ENCODE peak calls at places on chromosomes 4 and X, in five cellular contexts. One of them, this sample, is unnamed.

GRCh38 chr4:38819569-38819968 is 15.0 kb upstream of the TLR1 start:
- DNase-seq in K562: no peak
- DNase-seq in suprapubic skin: no peak
- DNase-seq in HepG2: no peak
- DNase-seq in GM12878: peak; percentile 68
- DNase-seq in this sample: no peak

GRCh38 chrX:130086414-130087207 is 23.7 kb downstream of the ELF4 start:
- DNase-seq in GM12878: no peak
- DNase-seq in HepG2: no peak
- DNase-seq in suprapubic skin: no peak
- DNase-seq in K562: no peak
- DNase-seq in this sample: no peak

GRCh38 chrX:18549643-18550042 is 122.3 kb downstream of the RS1 start:
- DNase-seq in suprapubic skin: no peak
- DNase-seq in HepG2: no peak
- DNase-seq in GM12878: no peak
- DNase-seq in K562: no peak
- DNase-seq in this sample: no peak

GRCh38 chr4:153025402-153025801 is 89.3 kb downstream of the FHDC1 start:
- DNase-seq in K562: no peak
- DNase-seq in GM12878: no peak
- DNase-seq in HepG2: no peak
- DNase-seq in suprapubic skin: no peak
- DNase-seq in this sample: no peak

GRCh38 chr4:125735107-125735506 is 420.4 kb downstream of the FAT4 start:
- DNase-seq in HepG2: peak; percentile 33
- DNase-seq in suprapubic skin: no peak
- DNase-seq in K562: no peak
- DNase-seq in GM12878: no peak
- DNase-seq in this sample: no peak

GRCh38 chr4:48025005-48025404 is 8.4 kb downstream of the NIPAL1 start:
- DNase-seq in GM12878: no peak
- DNase-seq in K562: no peak
- DNase-seq in suprapubic skin: no peak
- DNase-seq in HepG2: no peak
- DNase-seq in this sample: no peak

GRCh38 chrX:22073928-22074327 is 41.8 kb downstream of the PHEX start:
- DNase-seq in K562: no peak
- DNase-seq in HepG2: no peak
- DNase-seq in suprapubic skin: no peak
- DNase-seq in GM12878: no peak
- DNase-seq in this sample: no peak

GRCh38 chr4:113094327-113094726 is 44.9 kb downstream of the ANK2 start:
- DNase-seq in GM12878: no peak
- DNase-seq in HepG2: no peak
- DNase-seq in suprapubic skin: no peak
- DNase-seq in K562: no peak
- DNase-seq in this sample: no peak

GRCh38 chr4:6198278-6198677 is 2.1 kb downstream of the JAKMIP1 start:
- DNase-seq in GM12878: no peak
- DNase-seq in K562: no peak
- DNase-seq in suprapubic skin: peak; percentile 48
- DNase-seq in HepG2: no peak
- DNase-seq in this sample: no peak

DNA sequence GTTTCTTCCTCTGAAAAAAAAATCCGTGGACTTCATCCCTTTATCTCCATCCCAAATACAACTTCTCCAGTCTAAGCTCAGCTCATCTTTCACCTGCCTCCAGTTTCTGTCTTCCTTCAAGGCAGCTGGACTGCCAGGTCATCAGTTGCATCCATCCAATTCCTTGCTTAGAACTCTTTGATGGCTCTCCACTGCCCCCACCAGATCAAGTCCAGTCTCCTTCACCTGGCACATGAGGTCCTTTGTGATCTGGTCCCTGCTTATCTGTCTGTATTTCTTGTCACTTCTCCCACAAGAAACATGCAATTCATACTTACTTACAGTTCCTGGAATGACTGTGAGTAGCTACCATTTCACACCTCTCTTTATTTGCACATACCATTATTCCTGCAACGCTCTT is 33.8 kb downstream of the OTUD6A start:
- DNase-seq in GM12878: no peak
- DNase-seq in suprapubic skin: no peak
- DNase-seq in K562: peak; percentile 18
- DNase-seq in HepG2: peak; percentile 8
- DNase-seq in this sample: no peak
- TF ChIP-seq POLR2AphosphoS5 in GM12878: no peak
- TF ChIP-seq POLR2AphosphoS5 in suprapubic skin: no peak
- TF ChIP-seq POLR2AphosphoS5 in K562: no peak
- TF ChIP-seq POLR2AphosphoS5 in HepG2: no peak
- TF ChIP-seq POLR2AphosphoS5 in this sample: no peak

DNA sequence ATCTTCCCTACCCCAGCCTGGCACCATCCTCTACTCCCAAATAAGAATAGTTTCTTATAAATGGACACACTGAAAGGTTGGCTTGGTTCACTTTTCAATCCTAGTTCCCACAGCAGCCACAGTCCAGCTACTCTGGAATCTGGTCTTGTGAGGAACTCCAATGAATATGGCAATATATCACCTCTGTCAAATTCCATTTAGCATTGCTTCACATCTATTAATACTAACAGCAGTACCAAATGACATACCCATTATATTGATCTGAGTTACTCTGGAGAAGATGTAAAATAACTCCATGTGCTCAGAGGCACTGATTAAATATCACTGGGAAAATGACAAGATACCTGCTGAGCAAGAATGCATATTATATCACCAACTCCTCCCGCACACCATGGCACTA is 8.6 kb downstream of the OPHN1 start:
- DNase-seq in HepG2: no peak
- DNase-seq in suprapubic skin: no peak
- DNase-seq in GM12878: no peak
- DNase-seq in K562: no peak
- DNase-seq in this sample: no peak
- TF ChIP-seq EP300 in HepG2: no peak
- TF ChIP-seq EP300 in suprapubic skin: no peak
- TF ChIP-seq EP300 in GM12878: no peak
- TF ChIP-seq EP300 in K562: no peak
- TF ChIP-seq EP300 in this sample: no peak

DNA sequence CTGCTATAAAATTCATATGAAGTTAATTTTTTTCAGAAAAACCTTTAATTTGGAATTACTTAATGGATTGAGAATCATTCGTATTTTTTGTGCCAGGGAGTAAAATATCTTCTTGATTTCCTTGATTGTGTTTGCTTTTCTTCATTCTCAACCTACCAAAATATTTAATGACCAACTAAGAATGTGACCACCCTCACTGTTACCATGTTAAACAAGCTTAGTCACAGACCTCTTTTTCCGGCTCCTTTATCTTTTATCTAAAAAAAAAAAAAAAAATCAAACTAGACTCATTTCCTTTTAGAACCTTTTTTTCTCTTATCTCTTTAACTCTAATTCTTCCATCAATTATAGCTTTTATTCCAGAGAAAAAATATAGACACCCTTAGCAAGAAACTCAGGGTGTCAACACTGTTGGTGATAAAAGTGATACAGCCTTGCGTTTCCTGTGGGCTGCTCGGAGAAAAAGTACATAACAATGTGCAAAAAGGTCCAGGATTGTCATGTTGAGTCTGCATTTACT is 20.6 kb upstream of the HPGDS start:
- DNase-seq in K562: no peak
- DNase-seq in suprapubic skin: no peak
- DNase-seq in HepG2: no peak
- DNase-seq in GM12878: no peak
- DNase-seq in this sample: no peak
- H3K4me3 ChIP-seq in K562: no peak overlapping the region
- H3K4me3 ChIP-seq in suprapubic skin: no peak overlapping the region
- H3K4me3 ChIP-seq in HepG2: no peak overlapping the region
- H3K4me3 ChIP-seq in GM12878: no peak overlapping the region
- H3K4me3 ChIP-seq in this sample: no peak overlapping the region

GRCh38 chrX:48696301-48697181 is at the start of gene SUV39H1:
- DNase-seq in suprapubic skin: peak; percentile 89
- DNase-seq in GM12878: peak; percentile 45
- DNase-seq in HepG2: peak; percentile 71
- DNase-seq in K562: peak; percentile 90
- DNase-seq in this sample: peak; percentile 88
- TF ChIP-seq POLR2AphosphoS5 in suprapubic skin: peak; percentile 76
- TF ChIP-seq POLR2AphosphoS5 in GM12878: peak; percentile 61
- TF ChIP-seq POLR2AphosphoS5 in HepG2: peak; percentile 58
- TF ChIP-seq POLR2AphosphoS5 in K562: peak; percentile 75
- TF ChIP-seq POLR2AphosphoS5 in this sample: peak; percentile 93